ENCODE peak calls at places on chromosomes 2 and 18, in eight cellular contexts. T, P, E, J, S, Q, F and Y are unnamed samples.

GRCh38 chr18:23267447-23267776 is 132.1 kb downstream of the CABLES1 start:
- DNase-seq in E (no peak), S (no peak), J (no peak), P (no peak), F (no peak), Q (no peak), T (no peak), Y (no peak)

GRCh38 chr18:9838144-9838877 is 47.5 kb upstream of the TXNDC2 start:
- DNase-seq in P (no peak), Q (no peak), J (no peak), T (no peak), E (no peak), F (no peak), S (no peak), Y (no peak)

GRCh38 chr18:77112161-77112801 is 20.3 kb downstream of the MBP start:
- DNase-seq in S (peak), P (no peak), J (no peak), F (no peak), Q (no peak), E (no peak), T (no peak), Y (no peak)

GRCh38 chr2:96213379-96213778 is 4.8 kb upstream of the STARD7 start:
- DNase-seq in Q (no peak), T (no peak), S (no peak), P (no peak), E (no peak), J (no peak), F (no peak), Y (no peak)

GRCh38 chr18:59249186-59249774 is 24.0 kb downstream of the RAX start:
- DNase-seq in Q (no peak), S (no peak), T (no peak), F (peak), E (peak), J (peak), P (peak), Y (no peak)

GRCh38 chr2:161400076-161400475 is 16.0 kb upstream of the TBR1 start:
- DNase-seq in Q (no peak), T (no peak), F (no peak), P (no peak), E (no peak), J (peak), S (no peak), Y (no peak)

GRCh38 chr2:154697422-154698237 is 865 bp upstream of the KCNJ3 start:
- DNase-seq in F (no peak), E (no peak), P (no peak), Q (peak), S (no peak), T (peak), J (no peak), Y (no peak)

GRCh38 chr2:55824554-55825096 is 99.0 kb downstream of the EFEMP1 start:
- DNase-seq in E (no peak), Q (no peak), S (no peak), P (no peak), F (no peak), T (no peak), J (no peak), Y (no peak)

GRCh38 chr2:233350708-233351107 is 3.6 kb upstream of the DGKD start:
- DNase-seq in Q (no peak), F (peak), E (peak), S (no peak), P (peak), J (peak), T (no peak), Y (no peak)

GRCh38 chr2:24509425-24509824 is 18.4 kb downstream of the NCOA1 start:
- DNase-seq in Q (no peak), J (no peak), F (no peak), S (no peak), P (no peak), E (no peak), T (no peak), Y (no peak)

GRCh38 chr2:196249171-196249570 is 77.8 kb upstream of the STK17B start:
- DNase-seq in F (no peak), T (no peak), S (no peak), Q (no peak), P (no peak), J (peak), E (no peak), Y (no peak)

GRCh38 chr18:10950080-10950875 is 199.1 kb downstream of the PIEZO2 start:
- DNase-seq in P (no peak), Q (no peak), F (no peak), E (no peak), S (no peak), J (no peak), T (no peak), Y (no peak)

GRCh38 chr2:9074930-9075329 is 71.4 kb upstream of the MBOAT2 start:
- DNase-seq in S (no peak), J (no peak), Q (no peak), E (no peak), T (no peak), F (no peak), P (no peak), Y (no peak)

GRCh38 chr2:216632952-216633615 is at the start of gene IGFBP2:
- DNase-seq in S (no peak), P (peak), Q (peak), F (peak), J (peak), T (peak), E (peak), Y (no peak)

GRCh38 chr2:26770986-26771586 is 7.0 kb downstream of the SLC35F6 start:
- DNase-seq in P (peak), Q (peak), J (peak), T (peak), E (peak), F (peak), S (peak), Y (no peak)

GRCh38 chr2:30164131-30164925 is 17.5 kb downstream of the YPEL5 start:
- DNase-seq in F (no peak), Q (no peak), T (no peak), P (no peak), S (no peak), E (no peak), J (peak), Y (no peak)

GRCh38 chr2:126886201-126886905 is 12.3 kb upstream of the TEX51 start:
- DNase-seq in J (peak), F (peak), S (peak), P (peak), T (no peak), E (no peak), Q (peak), Y (no peak)

GRCh38 chr2:234863043-234863934 is 88.5 kb upstream of the SH3BP4 start:
- DNase-seq in E (peak), T (no peak), S (peak), P (peak), Q (peak), J (peak), F (peak), Y (no peak)

GRCh38 chr18:49561127-49561376 is 805 bp upstream of the LIPG start:
- DNase-seq in S (no peak), Q (no peak), T (no peak), F (peak), E (no peak), P (no peak), J (no peak), Y (no peak)

GRCh38 chr18:40431071-40431998 is 1523.7 kb upstream of the PIK3C3 start:
- DNase-seq in T (no peak), Q (no peak), J (no peak), S (no peak), E (no peak), F (no peak), P (no peak), Y (no peak)

GRCh38 chr2:44528595-44528994 is 166.8 kb downstream of the CAMKMT start:
- DNase-seq in T (no peak), F (no peak), E (no peak), P (no peak), J (peak), S (no peak), Q (no peak), Y (no peak)

GRCh38 chr2:162072181-162072702 is 1.8 kb downstream of the DPP4 start:
- DNase-seq in S (no peak), P (no peak), Q (no peak), E (no peak), F (peak), J (peak), T (no peak), Y (no peak)

GRCh38 chr2:160332318-160332717 is 132.2 kb upstream of the ITGB6 start:
- DNase-seq in J (peak), P (no peak), Q (peak), S (no peak), F (peak), E (no peak), T (no peak), Y (no peak)

GRCh38 chr2:224723606-224724217 is 7.5 kb upstream of the CCDC195 start:
- DNase-seq in J (no peak), F (no peak), S (no peak), E (no peak), T (no peak), P (no peak), Q (no peak), Y (no peak)

GRCh38 chr2:158239271-158239670 is 137.6 kb downstream of the UPP2 start:
- DNase-seq in J (no peak), F (no peak), T (no peak), E (no peak), P (no peak), S (no peak), Q (no peak), Y (no peak)

GRCh38 chr2:67135201-67135600 is 261.9 kb upstream of the ETAA1 start:
- DNase-seq in F (no peak), J (no peak), Q (no peak), P (no peak), T (no peak), E (no peak), S (no peak), Y (no peak)

GRCh38 chr2:157363612-157364101 is 38.0 kb upstream of the ERMN start:
- DNase-seq in Q (no peak), E (no peak), T (no peak), J (no peak), P (no peak), S (no peak), F (no peak), Y (no peak)

GRCh38 chr2:17579605-17580318 is 39.3 kb downstream of the VSNL1 start:
- DNase-seq in E (no peak), P (no peak), Q (no peak), J (no peak), T (no peak), S (no peak), F (no peak), Y (no peak)

GRCh38 chr2:38740851-38741541 is 10.2 kb downstream of the SRSF7 start:
- DNase-seq in Q (peak), J (peak), F (peak), S (no peak), E (no peak), P (peak), T (no peak), Y (no peak)

GRCh38 chr2:26696352-26696816 is 3.9 kb downstream of the KCNK3 start:
- DNase-seq in E (no peak), T (peak), F (peak), S (no peak), Q (no peak), P (peak), J (peak), Y (no peak)

GRCh38 chr2:236083934-236084333 is 84.3 kb downstream of the GBX2 start:
- DNase-seq in P (no peak), J (no peak), Q (no peak), F (no peak), E (no peak), S (no peak), T (no peak), Y (no peak)

GRCh38 chr2:68367918-68368656 is 3.0 kb downstream of the PLEK start:
- DNase-seq in Q (no peak), E (no peak), P (no peak), T (no peak), J (no peak), F (no peak), S (no peak), Y (no peak)
- H3K4me3 ChIP-seq in Q (no peak), E (no peak), P (no peak), T (no peak), J (no peak), F (no peak), S (no peak), Y (no peak)

GRCh38 chr18:32019251-32019943 is 772 bp downstream of the RNF125 start:
- DNase-seq in P (peak), F (no peak), J (no peak), E (peak), Q (peak), T (peak), S (no peak), Y (no peak)
- TF ChIP-seq POLR2A in P (no peak), F (no peak), J (no peak), E (no peak), Q (no peak), T (no peak), S (no peak), Y (no peak)

DNA sequence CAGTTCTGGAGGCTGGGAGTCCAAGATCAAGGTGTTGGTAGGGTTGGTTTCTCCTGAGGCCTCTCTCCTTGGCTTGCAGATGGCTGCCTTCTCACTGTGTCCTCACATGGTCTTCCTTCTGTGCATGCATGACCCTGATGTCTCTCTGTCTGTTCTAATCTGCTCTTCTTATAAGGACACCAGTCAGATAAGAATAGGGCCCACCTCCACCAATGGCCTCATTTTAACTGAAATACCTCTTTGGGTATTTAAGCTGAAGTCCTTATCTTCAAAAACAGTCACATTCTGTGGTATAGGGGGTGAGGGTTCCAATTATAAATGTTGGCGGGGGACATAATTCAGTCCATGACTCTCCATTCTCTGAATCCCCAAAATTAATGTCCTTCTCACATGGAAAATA is 20.7 kb upstream of the CNOT11 start:
- DNase-seq in J (no peak), T (no peak), S (no peak), Q (no peak), F (no peak), P (no peak), E (no peak), Y (no peak)
- H3K27ac ChIP-seq in J (no peak), T (no peak), S (no peak), Q (no peak), F (no peak), P (no peak), E (no peak), Y (no peak)

DNA sequence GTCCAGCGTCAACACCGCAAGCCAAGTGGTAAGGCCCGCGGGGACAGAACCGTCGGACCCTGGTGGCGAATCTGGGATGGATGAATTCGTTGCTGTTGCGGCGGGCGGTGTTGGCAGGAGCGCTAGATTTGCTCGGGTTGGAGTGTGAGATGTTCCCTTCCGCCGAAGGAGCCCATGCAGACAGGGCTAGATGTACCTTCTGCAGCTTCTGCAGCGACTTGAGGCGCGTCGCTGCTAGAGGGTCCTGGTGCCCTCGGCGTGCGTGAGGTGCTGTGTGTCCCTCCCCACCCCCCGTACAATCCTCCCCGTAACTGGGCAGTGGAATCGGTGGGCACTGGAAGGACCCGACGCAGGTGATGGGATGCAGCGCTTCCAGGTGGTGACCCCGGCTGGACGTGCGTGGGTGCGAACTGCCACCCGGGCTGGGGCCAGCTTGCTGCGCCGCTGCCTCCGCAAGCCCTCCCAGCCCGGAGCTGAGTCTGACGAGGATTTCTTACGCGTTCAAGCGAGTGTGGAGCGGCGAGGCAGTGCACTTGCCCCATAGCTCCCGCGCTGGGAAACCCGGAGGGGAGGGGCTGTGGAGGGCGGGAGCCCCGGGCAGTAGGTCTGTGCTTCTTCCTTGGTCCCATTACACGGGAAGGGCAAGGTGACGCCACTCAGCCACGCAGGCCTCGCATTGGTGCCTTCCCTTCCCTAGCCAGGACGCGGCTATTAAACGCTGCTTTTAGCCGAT is 34.3 kb downstream of the CHRNA1 start:
- DNase-seq in S (no peak), P (peak), T (no peak), Q (no peak), E (no peak), J (peak), F (peak), Y (no peak)
- H3K4me3 ChIP-seq in S (peak), P (peak), T (peak), Q (peak), E (peak), J (peak), F (peak), Y (peak)

GRCh38 chr2:201644001-201644400 is 698 bp upstream of the TMEM237 start:
- DNase-seq in J (peak), F (no peak), Q (peak), S (peak), P (no peak), E (peak), T (no peak), Y (no peak)

GRCh38 chr2:201642086-201642578 is 1.2 kb downstream of the TMEM237 start:
- DNase-seq in P (no peak), E (no peak), S (no peak), F (no peak), Q (no peak), J (no peak), T (no peak), Y (no peak)

GRCh38 chr2:201642579-201643215 is 606 bp downstream of the TMEM237 start:
- DNase-seq in E (peak), Q (peak), P (peak), J (peak), F (peak), T (peak), S (peak), Y (peak)

GRCh38 chr2:201639205-201639604 is 4.1 kb downstream of the TMEM237 start:
- DNase-seq in P (no peak), F (no peak), S (no peak), T (no peak), J (peak), Q (no peak), E (no peak), Y (no peak)

DNA sequence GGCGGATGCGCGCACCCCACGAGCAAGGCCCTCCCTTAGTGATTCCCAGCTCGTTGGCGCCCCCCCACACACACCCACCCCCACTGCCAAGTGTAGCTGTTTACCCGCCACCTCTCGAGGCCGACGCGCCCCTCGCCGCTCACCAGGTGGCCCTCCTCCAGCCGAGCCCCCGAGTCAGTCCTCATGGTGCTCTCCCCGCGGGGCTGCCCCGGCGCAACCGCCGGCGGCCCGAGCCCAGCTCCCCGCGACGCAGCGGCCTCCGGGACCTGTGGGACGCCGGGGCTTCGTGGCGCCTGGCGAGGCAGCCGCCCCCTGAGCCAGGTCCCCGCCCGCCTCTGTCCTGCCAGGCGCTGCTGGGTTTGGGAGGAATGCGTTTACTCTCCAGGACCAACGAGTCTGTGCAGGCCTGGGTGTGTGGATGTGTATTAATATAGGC is at the start of gene TMEM237:
- DNase-seq in P (peak), S (no peak), E (peak), J (peak), T (peak), F (peak), Q (peak), Y (no peak)
- TF ChIP-seq POLR2A in P (no peak), S (no peak), E (peak), J (no peak), T (no peak), F (peak), Q (no peak), Y (no peak)

DNA sequence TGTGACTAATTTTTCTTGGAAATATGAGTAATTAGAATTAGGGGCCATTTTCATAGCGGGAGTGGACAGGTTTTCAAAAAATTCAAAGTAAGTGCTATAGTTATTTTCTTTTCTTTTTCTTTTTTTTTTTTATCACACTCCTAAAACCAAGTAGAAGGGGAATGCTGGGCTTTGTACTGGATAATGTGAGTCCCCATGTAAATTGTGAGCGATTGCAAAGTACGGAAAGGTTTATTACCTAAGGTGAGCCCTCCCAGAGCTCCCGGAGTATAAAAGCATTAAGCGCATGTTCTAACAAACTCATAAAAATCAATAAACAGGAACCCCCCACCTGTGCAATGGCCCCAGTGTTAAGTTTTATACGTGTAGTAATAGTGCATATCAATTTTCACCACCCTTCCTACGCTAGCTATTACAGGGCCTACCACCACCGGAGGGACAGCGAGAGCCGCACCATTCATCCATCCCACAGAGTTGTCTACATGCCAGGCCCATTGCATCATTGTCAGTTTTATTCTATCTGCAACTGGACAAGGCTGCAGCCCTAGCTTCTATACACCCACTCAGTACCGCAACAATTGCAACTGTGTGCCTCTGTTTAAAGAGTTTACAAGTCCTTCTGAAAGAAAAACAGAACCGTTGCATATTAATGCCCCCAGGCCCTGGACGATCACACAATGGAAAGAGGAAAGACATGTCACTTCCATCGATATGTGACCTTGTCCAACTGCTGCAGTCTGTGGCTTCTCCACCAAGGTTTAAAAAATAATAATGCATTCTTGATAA is 58.7 kb downstream of the ZEB2 start:
- DNase-seq in T (no peak), P (no peak), Q (peak), S (no peak), F (no peak), E (no peak), J (peak), Y (no peak)
- H3K27ac ChIP-seq in T (no peak), P (no peak), Q (no peak), S (no peak), F (peak), E (no peak), J (no peak), Y (peak)

GRCh38 chr2:40488101-40488598 is 36.3 kb upstream of the SLC8A1 start:
- DNase-seq in S (no peak), J (peak), Q (no peak), F (peak), E (no peak), P (peak), T (no peak), Y (no peak)

GRCh38 chr2:40487592-40487991 is 35.7 kb upstream of the SLC8A1 start:
- DNase-seq in F (no peak), Q (no peak), J (peak), P (no peak), E (no peak), T (no peak), S (no peak), Y (no peak)

GRCh38 chr2:40488927-40489677 is 37.2 kb upstream of the SLC8A1 start:
- DNase-seq in P (no peak), S (peak), J (peak), E (no peak), Q (no peak), T (no peak), F (no peak), Y (no peak)

GRCh38 chr2:40485319-40485718 is 33.4 kb upstream of the SLC8A1 start:
- DNase-seq in E (no peak), J (no peak), T (no peak), Q (no peak), S (no peak), F (no peak), P (no peak), Y (no peak)

GRCh38 chr2:40489678-40489960 is 37.7 kb upstream of the SLC8A1 start:
- DNase-seq in Q (no peak), E (no peak), J (no peak), P (no peak), T (no peak), F (no peak), S (no peak), Y (no peak)
- H3K4me3 ChIP-seq in Q (peak), E (peak), J (peak), P (peak), T (peak), F (no peak), S (peak), Y (peak)